ENCODE peak calls at places on chromosomes 16 and 17, in six cellular contexts. K is CD8-positive, alpha-beta T cell; L is right cardiac atrium; A is CD4-positive, alpha-beta memory T cell; M is WERI-Rb-1; E is ascending aorta. V is an unnamed sample. For H3K27me3 and H3K9me3, the result is how much of the 10 kb centered on the place peaks cover.

GRCh38 chr17:57604771-57605733 is 140.0 kb downstream of the CCDC182 start:
- DNase-seq in K (peak), L (peak), A (peak), M (peak), E (no peak), V (no peak)

GRCh38 chr17:43356999-43357398 is 41.8 kb upstream of the ARL4D start:
- DNase-seq in K (no peak), L (no peak), A (no peak), M (no peak), E (peak), V (no peak)

GRCh38 chr17:30586818-30587595 is 109.8 kb downstream of the GOSR1 start:
- DNase-seq in K (no peak), L (no peak), A (no peak), M (no peak), E (no peak), V (no peak)

GRCh38 chr16:31700200-31700529 is 172.5 kb downstream of the AHSP start:
- DNase-seq in K (no peak), L (no peak), A (no peak), M (no peak), E (no peak), V (no peak)

GRCh38 chr17:64056269-64057005 is 36.0 kb upstream of the ICAM2 start:
- DNase-seq in K (no peak), L (no peak), A (no peak), M (no peak), E (no peak), V (no peak)

GRCh38 chr17:73430848-73431247 is 119.0 kb upstream of the CDC42EP4 start:
- DNase-seq in K (no peak), L (no peak), A (no peak), M (no peak), E (no peak), V (no peak)

GRCh38 chr17:79183221-79184158 is 108.9 kb downstream of the ENGASE start:
- DNase-seq in K (no peak), L (no peak), A (no peak), M (peak), E (no peak), V (no peak)

GRCh38 chr16:82045471-82046178 is 10.6 kb downstream of the HSD17B2 start:
- DNase-seq in K (no peak), L (no peak), A (no peak), M (peak), E (no peak), V (no peak)

GRCh38 chr17:42697108-42697811 is 14.9 kb downstream of the CNTNAP1 start:
- DNase-seq in K (no peak), L (no peak), A (no peak), M (no peak), E (no peak), V (peak)

GRCh38 chr17:41781404-41782110 is 5.0 kb downstream of the JUP start:
- DNase-seq in K (no peak), L (peak), A (no peak), M (no peak), E (no peak), V (no peak)

GRCh38 chr17:69761011-69761410 is 314.0 kb upstream of the KCNJ16 start:
- DNase-seq in K (no peak), L (no peak), A (no peak), M (no peak), E (no peak), V (no peak)

GRCh38 chr17:30240177-30240576 is 4.7 kb upstream of the SLC6A4 start:
- DNase-seq in K (no peak), L (no peak), A (no peak), M (no peak), E (no peak), V (no peak)

GRCh38 chr17:58960068-58960467 is 146.6 kb downstream of the TRIM37 start:
- DNase-seq in K (no peak), L (no peak), A (no peak), M (no peak), E (no peak), V (no peak)

GRCh38 chr17:29257756-29258155 is 11.1 kb downstream of the CRYBA1 start:
- DNase-seq in K (no peak), L (no peak), A (no peak), M (no peak), E (no peak), V (no peak)

GRCh38 chr17:8375738-8376259 is 705 bp downstream of the KRABD2 start:
- DNase-seq in K (no peak), L (no peak), A (no peak), M (no peak), E (no peak), V (no peak)

GRCh38 chr17:47760409-47761140 is 27.5 kb downstream of the TBX21 start:
- DNase-seq in K (no peak), L (no peak), A (no peak), M (no peak), E (no peak), V (no peak)

GRCh38 chr16:22008215-22009142 is 568 bp downstream of the MOSMO start:
- DNase-seq in K (no peak), L (peak), A (peak), M (no peak), E (peak), V (peak)

GRCh38 chr17:75909812-75910274 is 5.2 kb upstream of the MRPL38 start:
- DNase-seq in K (no peak), L (peak), A (no peak), M (no peak), E (no peak), V (peak)

GRCh38 chr16:56679813-56680212 is 2.5 kb upstream of the MT1X start:
- DNase-seq in K (no peak), L (no peak), A (no peak), M (no peak), E (no peak), V (no peak)

GRCh38 chr17:79026345-79027273 is 2.6 kb downstream of the C1QTNF1 start:
- DNase-seq in K (no peak), L (peak), A (no peak), M (no peak), E (peak), V (no peak)

GRCh38 chr16:88507231-88507743 is 54.2 kb downstream of the ZFPM1 start:
- DNase-seq in K (no peak), L (no peak), A (no peak), M (no peak), E (no peak), V (no peak)

GRCh38 chr17:81040791-81041337 is 5.9 kb downstream of the BAIAP2 start:
- DNase-seq in K (no peak), L (peak), A (no peak), M (peak), E (no peak), V (no peak)

GRCh38 chr17:46717999-46718398 is 100.5 kb downstream of the WNT3 start:
- DNase-seq in K (no peak), L (no peak), A (no peak), M (no peak), E (no peak), V (no peak)

GRCh38 chr16:80546249-80546648 is 5.5 kb downstream of the DYNLRB2 start:
- DNase-seq in K (no peak), L (no peak), A (no peak), M (no peak), E (no peak), V (no peak)

GRCh38 chr17:3157218-3157617 is 29.9 kb upstream of the OR1G1 start:
- DNase-seq in K (no peak), L (no peak), A (no peak), M (no peak), E (no peak), V (no peak)

GRCh38 chr17:60154616-60155426 is 5.0 kb downstream of the CA4 start:
- DNase-seq in K (no peak), L (no peak), A (no peak), M (peak), E (no peak), V (no peak)

GRCh38 chr16:2276501-2277195 is 8.7 kb upstream of the RNPS1 start:
- DNase-seq in K (no peak), L (peak), A (no peak), M (no peak), E (no peak), V (peak)

GRCh38 chr17:1958134-1958881 is 66.8 kb downstream of the RTN4RL1 start:
- DNase-seq in K (no peak), L (peak), A (no peak), M (no peak), E (no peak), V (no peak)

GRCh38 chr17:16448490-16448889 is 33.1 kb downstream of the TRPV2 start:
- DNase-seq in K (no peak), L (no peak), A (no peak), M (no peak), E (no peak), V (no peak)

GRCh38 chr16:73034374-73034773 is 13.6 kb downstream of the ZFHX3 start:
- DNase-seq in K (no peak), L (no peak), A (no peak), M (no peak), E (no peak), V (no peak)
- H3K27me3 ChIP-seq in K (under half), L (under half), A (under half), M (under half), E (under half), V (under half)

DNA sequence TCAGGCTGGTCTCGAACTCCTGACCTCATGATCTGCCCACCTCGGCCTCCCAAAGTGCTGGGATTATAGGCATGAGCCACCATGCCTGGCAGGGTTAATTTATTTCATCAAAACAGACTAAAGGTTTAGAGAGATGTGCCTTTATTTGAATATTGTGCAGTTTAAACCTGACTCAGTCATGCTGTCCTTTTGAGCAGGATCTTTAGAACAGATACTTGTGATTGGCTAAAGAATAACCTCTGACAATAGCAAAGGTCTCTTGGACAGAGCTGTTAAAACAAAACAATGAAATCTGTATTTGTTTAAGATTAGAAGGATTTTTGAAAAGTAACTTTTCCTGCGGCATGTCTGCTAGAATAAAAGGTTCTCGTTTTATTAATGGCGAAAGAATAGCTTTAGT is 36.0 kb downstream of the ZNF207 start:
- DNase-seq in K (no peak), L (no peak), A (no peak), M (no peak), E (no peak), V (no peak)
- H3K9me3 ChIP-seq in K (under half), L (under half), A (under half), M (under half), E (under half), V (under half)

GRCh38 chr17:74750039-74750326 is 1.6 kb downstream of the NHERF1 start:
- DNase-seq in K (no peak), L (no peak), A (no peak), M (no peak), E (no peak), V (peak)
- H3K27ac ChIP-seq in K (peak), L (no peak), A (peak), M (no peak), E (peak), V (no peak)

GRCh38 chr17:74850310-74850709 is 9.4 kb downstream of the GRIN2C start:
- DNase-seq in K (no peak), L (no peak), A (no peak), M (no peak), E (no peak), V (no peak)
- H3K27me3 ChIP-seq in K (under half), L (under half), A (under half), M (under half), E (under half), V (half or more)

GRCh38 chr17:52930145-52930544 is 771.6 kb upstream of the CA10 start:
- DNase-seq in K (no peak), L (no peak), A (no peak), M (no peak), E (no peak), V (no peak)

DNA sequence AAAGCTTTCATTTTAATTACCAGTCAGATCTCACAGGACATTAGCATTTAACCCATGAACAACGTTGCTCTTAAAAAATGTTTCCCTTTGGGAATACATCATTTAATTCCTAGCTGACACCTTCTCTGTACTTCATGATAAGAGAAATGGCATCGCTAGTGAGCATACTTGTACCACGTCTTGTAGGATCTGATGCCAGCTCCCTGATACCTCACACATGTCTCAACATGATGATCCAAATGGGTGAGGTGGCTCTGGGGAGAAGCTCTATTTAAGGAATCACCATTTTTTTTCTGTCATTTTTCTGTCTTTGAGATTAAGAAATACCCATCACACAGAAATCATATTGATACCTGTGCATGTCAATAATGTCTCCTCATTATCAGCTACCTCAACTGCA is 772.1 kb upstream of the CA10 start:
- DNase-seq in K (no peak), L (no peak), A (no peak), M (no peak), E (no peak), V (no peak)
- H3K9me3 ChIP-seq in K (under half), L (under half), A (under half), M (under half), E (under half), V (under half)

DNA sequence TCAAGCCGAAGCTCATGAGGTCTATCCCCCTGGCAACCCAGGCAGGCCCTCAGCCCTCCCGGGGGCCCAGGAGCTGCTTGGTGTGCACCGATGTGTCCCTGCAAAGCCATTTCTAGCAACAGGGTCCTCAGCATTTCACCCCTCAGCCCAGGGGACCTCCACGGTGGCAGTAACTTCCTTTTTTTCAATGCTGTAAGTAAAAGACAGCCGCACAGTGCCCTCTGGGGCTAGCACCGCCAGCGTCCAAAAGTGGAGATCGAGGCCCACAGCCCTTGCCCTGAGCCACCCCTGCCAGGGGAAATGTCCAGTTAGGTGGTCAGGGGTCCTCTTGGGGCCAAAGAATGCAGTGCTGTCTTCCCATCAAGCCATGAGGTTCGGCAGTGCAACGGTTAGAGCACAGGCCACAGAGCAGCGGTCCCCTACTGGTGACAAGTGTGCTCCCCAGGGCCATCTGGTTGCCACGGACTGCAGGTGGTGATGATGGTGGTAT is 79.9 kb downstream of the LITAF start:
- DNase-seq in K (no peak), L (no peak), A (no peak), M (no peak), E (no peak), V (no peak)
- H3K27ac ChIP-seq in K (no peak), L (no peak), A (no peak), M (no peak), E (no peak), V (no peak)

GRCh38 chr16:86338403-86339115 is 171.8 kb upstream of the FOXF1 start:
- DNase-seq in K (no peak), L (no peak), A (no peak), M (no peak), E (no peak), V (no peak)
- H3K27me3 ChIP-seq in K (under half), L (under half), A (under half), M (under half), E (under half), V (under half)

GRCh38 chr17:77709594-77709993 is 248.9 kb upstream of the TNRC6C start:
- DNase-seq in K (no peak), L (no peak), A (no peak), M (no peak), E (peak), V (no peak)

GRCh38 chr17:77708049-77708448 is 250.5 kb upstream of the TNRC6C start:
- DNase-seq in K (no peak), L (no peak), A (no peak), M (no peak), E (peak), V (no peak)

GRCh38 chr17:77707546-77707945 is 251.0 kb upstream of the TNRC6C start:
- DNase-seq in K (no peak), L (no peak), A (no peak), M (no peak), E (peak), V (no peak)

GRCh38 chr17:77708936-77709335 is 249.6 kb upstream of the TNRC6C start:
- DNase-seq in K (no peak), L (no peak), A (no peak), M (no peak), E (peak), V (no peak)

GRCh38 chr17:77706938-77707337 is 251.6 kb upstream of the TNRC6C start:
- DNase-seq in K (no peak), L (no peak), A (no peak), M (no peak), E (peak), V (no peak)
- H3K9me3 ChIP-seq in K (under half), L (under half), A (under half), M (under half), E (under half), V (under half)

DNA sequence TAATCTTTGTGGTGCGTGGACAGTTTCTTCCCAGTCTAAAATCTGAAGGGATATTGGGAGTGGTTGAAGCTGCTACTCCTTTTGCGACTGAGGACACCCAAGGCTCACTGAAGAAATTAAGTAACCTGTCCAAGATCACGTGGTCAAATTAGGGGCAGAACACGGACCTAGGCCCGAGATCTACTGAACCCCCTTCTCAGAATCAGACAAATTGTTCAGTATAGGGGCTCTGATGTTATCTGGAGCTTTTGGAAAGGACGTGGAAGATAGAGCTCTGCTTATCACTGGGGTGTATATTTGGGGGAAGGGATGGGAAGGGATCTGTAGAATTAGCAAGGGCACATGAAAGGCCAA is 857 bp downstream of the TANGO6 start:
- DNase-seq in K (no peak), L (no peak), A (no peak), M (no peak), E (no peak), V (no peak)
- H3K27ac ChIP-seq in K (peak), L (peak), A (peak), M (peak), E (peak), V (peak)

V was measured in left lung.